ENCODE peak calls at places on chromosomes 2 and 18, in five cellular contexts. One of them, this sample, is unnamed.

GRCh38 chr2:135798762-135799161 is 38.2 kb downstream of the LCT start:
- DNase-seq in A172: no peak
- DNase-seq in COR-L47: no peak
- DNase-seq in iris pigment epithelial cell: peak
- DNase-seq in NCI-H1694 treated with DMSO at 0.1 percent for 48 hours: peak
- DNase-seq in this sample: no peak

GRCh38 chr2:65366595-65367125 is 65.7 kb downstream of the SPRED2 start:
- DNase-seq in A172: peak
- DNase-seq in COR-L47: no peak
- DNase-seq in iris pigment epithelial cell: peak
- DNase-seq in NCI-H1694 treated with DMSO at 0.1 percent for 48 hours: peak
- DNase-seq in this sample: peak

GRCh38 chr18:44153976-44154375 is 526.7 kb upstream of the SETBP1 start:
- DNase-seq in A172: no peak
- DNase-seq in COR-L47: no peak
- DNase-seq in iris pigment epithelial cell: no peak
- DNase-seq in NCI-H1694 treated with DMSO at 0.1 percent for 48 hours: no peak
- DNase-seq in this sample: no peak

GRCh38 chr2:239279508-239280295 is 121.1 kb downstream of the HDAC4 start:
- DNase-seq in A172: no peak
- DNase-seq in COR-L47: no peak
- DNase-seq in iris pigment epithelial cell: no peak
- DNase-seq in NCI-H1694 treated with DMSO at 0.1 percent for 48 hours: no peak
- DNase-seq in this sample: no peak

GRCh38 chr2:72011791-72012190 is 135.9 kb downstream of the CYP26B1 start:
- DNase-seq in A172: no peak
- DNase-seq in COR-L47: no peak
- DNase-seq in iris pigment epithelial cell: no peak
- DNase-seq in NCI-H1694 treated with DMSO at 0.1 percent for 48 hours: no peak
- DNase-seq in this sample: no peak

GRCh38 chr18:44828080-44828479 is 147.4 kb downstream of the SETBP1 start:
- DNase-seq in A172: no peak
- DNase-seq in COR-L47: no peak
- DNase-seq in iris pigment epithelial cell: no peak
- DNase-seq in NCI-H1694 treated with DMSO at 0.1 percent for 48 hours: no peak
- DNase-seq in this sample: no peak

GRCh38 chr2:121084137-121084680 is 200.8 kb downstream of the TFCP2L1 start:
- DNase-seq in A172: no peak
- DNase-seq in COR-L47: no peak
- DNase-seq in iris pigment epithelial cell: no peak
- DNase-seq in NCI-H1694 treated with DMSO at 0.1 percent for 48 hours: no peak
- DNase-seq in this sample: no peak

GRCh38 chr18:3354506-3354905 is 92.6 kb downstream of the MYL12B start:
- DNase-seq in A172: no peak
- DNase-seq in COR-L47: no peak
- DNase-seq in iris pigment epithelial cell: peak
- DNase-seq in NCI-H1694 treated with DMSO at 0.1 percent for 48 hours: no peak
- DNase-seq in this sample: no peak

GRCh38 chr2:63614448-63614968 is 25.7 kb downstream of the MDH1 start:
- DNase-seq in A172: peak
- DNase-seq in COR-L47: no peak
- DNase-seq in iris pigment epithelial cell: peak
- DNase-seq in NCI-H1694 treated with DMSO at 0.1 percent for 48 hours: no peak
- DNase-seq in this sample: no peak

GRCh38 chr2:7674606-7675005 is 757.4 kb downstream of the RNF144A start:
- DNase-seq in A172: no peak
- DNase-seq in COR-L47: no peak
- DNase-seq in iris pigment epithelial cell: no peak
- DNase-seq in NCI-H1694 treated with DMSO at 0.1 percent for 48 hours: no peak
- DNase-seq in this sample: no peak

GRCh38 chr2:30208453-30208852 is 22.9 kb upstream of the LBH start:
- DNase-seq in A172: peak
- DNase-seq in COR-L47: peak
- DNase-seq in iris pigment epithelial cell: peak
- DNase-seq in NCI-H1694 treated with DMSO at 0.1 percent for 48 hours: peak
- DNase-seq in this sample: peak

GRCh38 chr18:463442-464310 is 36.8 kb downstream of the COLEC12 start:
- DNase-seq in A172: no peak
- DNase-seq in COR-L47: no peak
- DNase-seq in iris pigment epithelial cell: peak
- DNase-seq in NCI-H1694 treated with DMSO at 0.1 percent for 48 hours: no peak
- DNase-seq in this sample: no peak

GRCh38 chr2:50529600-50530218 is 502.2 kb downstream of the NRXN1 start:
- DNase-seq in A172: peak
- DNase-seq in COR-L47: peak
- DNase-seq in iris pigment epithelial cell: peak
- DNase-seq in NCI-H1694 treated with DMSO at 0.1 percent for 48 hours: peak
- DNase-seq in this sample: peak

GRCh38 chr2:104163611-104164157 is 690.2 kb upstream of the POU3F3 start:
- DNase-seq in A172: no peak
- DNase-seq in COR-L47: no peak
- DNase-seq in iris pigment epithelial cell: no peak
- DNase-seq in NCI-H1694 treated with DMSO at 0.1 percent for 48 hours: no peak
- DNase-seq in this sample: no peak

GRCh38 chr2:215843579-215843978 is 169.8 kb downstream of the MREG start:
- DNase-seq in A172: peak
- DNase-seq in COR-L47: no peak
- DNase-seq in iris pigment epithelial cell: peak
- DNase-seq in NCI-H1694 treated with DMSO at 0.1 percent for 48 hours: no peak
- DNase-seq in this sample: no peak

GRCh38 chr2:111995148-111995547 is 59.9 kb upstream of the TMEM87B start:
- DNase-seq in A172: no peak
- DNase-seq in COR-L47: no peak
- DNase-seq in iris pigment epithelial cell: no peak
- DNase-seq in NCI-H1694 treated with DMSO at 0.1 percent for 48 hours: no peak
- DNase-seq in this sample: no peak

GRCh38 chr18:79413025-79413424 is 17.3 kb downstream of the NFATC1 start:
- DNase-seq in A172: no peak
- DNase-seq in COR-L47: no peak
- DNase-seq in iris pigment epithelial cell: no peak
- DNase-seq in NCI-H1694 treated with DMSO at 0.1 percent for 48 hours: no peak
- DNase-seq in this sample: no peak

GRCh38 chr2:40734797-40735196 is 282.9 kb upstream of the SLC8A1 start:
- DNase-seq in A172: peak
- DNase-seq in COR-L47: no peak
- DNase-seq in iris pigment epithelial cell: peak
- DNase-seq in NCI-H1694 treated with DMSO at 0.1 percent for 48 hours: no peak
- DNase-seq in this sample: no peak

GRCh38 chr2:163459986-163460385 is 275.8 kb downstream of the FIGN start:
- DNase-seq in A172: no peak
- DNase-seq in COR-L47: no peak
- DNase-seq in iris pigment epithelial cell: no peak
- DNase-seq in NCI-H1694 treated with DMSO at 0.1 percent for 48 hours: no peak
- DNase-seq in this sample: no peak

GRCh38 chr2:157574165-157574564 is 54.5 kb downstream of the ACVR1C start:
- DNase-seq in A172: no peak
- DNase-seq in COR-L47: no peak
- DNase-seq in iris pigment epithelial cell: no peak
- DNase-seq in NCI-H1694 treated with DMSO at 0.1 percent for 48 hours: no peak
- DNase-seq in this sample: no peak

GRCh38 chr2:48233005-48233404 is 296.9 kb upstream of the STON1 start:
- DNase-seq in A172: no peak
- DNase-seq in COR-L47: no peak
- DNase-seq in iris pigment epithelial cell: no peak
- DNase-seq in NCI-H1694 treated with DMSO at 0.1 percent for 48 hours: no peak
- DNase-seq in this sample: no peak

GRCh38 chr2:136527560-136527959 is 237.8 kb upstream of the THSD7B start:
- DNase-seq in A172: peak
- DNase-seq in COR-L47: no peak
- DNase-seq in iris pigment epithelial cell: peak
- DNase-seq in NCI-H1694 treated with DMSO at 0.1 percent for 48 hours: no peak
- DNase-seq in this sample: no peak

GRCh38 chr2:54942373-54942772 is 107.9 kb downstream of the RTN4 start:
- DNase-seq in A172: no peak
- DNase-seq in COR-L47: no peak
- DNase-seq in iris pigment epithelial cell: no peak
- DNase-seq in NCI-H1694 treated with DMSO at 0.1 percent for 48 hours: no peak
- DNase-seq in this sample: no peak

GRCh38 chr2:222982010-222982908 is 69.7 kb upstream of the KCNE4 start:
- DNase-seq in A172: peak
- DNase-seq in COR-L47: peak
- DNase-seq in iris pigment epithelial cell: peak
- DNase-seq in NCI-H1694 treated with DMSO at 0.1 percent for 48 hours: peak
- DNase-seq in this sample: peak

This sample was measured in Panc1.